ENCODE peak calls at places on chromosomes 7 and 10, in five cellular contexts. One of them, this sample, is unnamed.

GRCh38 chr7:150966002-150966401 is 12.1 kb downstream of the KCNH2 start:
- DNase-seq in HTR-8/SVneo: no peak
- DNase-seq in SW480: no peak
- DNase-seq in NCI-H1092: no peak
- DNase-seq in NCI-H1930: no peak
- DNase-seq in this sample: no peak

GRCh38 chr7:134780166-134780853 is 876 bp downstream of the CALD1 start:
- DNase-seq in HTR-8/SVneo: no peak
- DNase-seq in SW480: no peak
- DNase-seq in NCI-H1930: no peak
- DNase-seq in NCI-H1092: no peak
- DNase-seq in this sample: no peak

GRCh38 chr7:7051221-7051877 is 131.0 kb upstream of the C1GALT1 start:
- DNase-seq in NCI-H1930: no peak
- DNase-seq in SW480: no peak
- DNase-seq in HTR-8/SVneo: no peak
- DNase-seq in NCI-H1092: no peak
- DNase-seq in this sample: no peak

GRCh38 chr10:87092861-87093460 is 1.7 kb downstream of the GLUD1 start:
- DNase-seq in NCI-H1930: no peak
- DNase-seq in HTR-8/SVneo: no peak
- DNase-seq in SW480: peak; percentile 46
- DNase-seq in NCI-H1092: no peak
- DNase-seq in this sample: peak; percentile 20

GRCh38 chr7:65222655-65223054 is 151.0 kb upstream of the ZNF92 start:
- DNase-seq in NCI-H1930: no peak
- DNase-seq in NCI-H1092: no peak
- DNase-seq in HTR-8/SVneo: no peak
- DNase-seq in SW480: no peak
- DNase-seq in this sample: no peak

GRCh38 chr7:105769951-105770628 is 106.3 kb downstream of the ATXN7L1 start:
- DNase-seq in SW480: peak; percentile 67
- DNase-seq in NCI-H1930: no peak
- DNase-seq in NCI-H1092: no peak
- DNase-seq in HTR-8/SVneo: peak; percentile 27
- DNase-seq in this sample: no peak

GRCh38 chr10:103696411-103697145 is 158.8 kb downstream of the SH3PXD2A start:
- DNase-seq in HTR-8/SVneo: peak; percentile 76
- DNase-seq in NCI-H1092: no peak
- DNase-seq in SW480: peak; percentile 73
- DNase-seq in NCI-H1930: no peak
- DNase-seq in this sample: peak; percentile 95

GRCh38 chr7:82339958-82340357 is 103.6 kb downstream of the CACNA2D1 start:
- DNase-seq in NCI-H1930: no peak
- DNase-seq in SW480: no peak
- DNase-seq in HTR-8/SVneo: no peak
- DNase-seq in NCI-H1092: no peak
- DNase-seq in this sample: no peak

GRCh38 chr10:47031953-47032465 is 120.8 kb downstream of the PTPN20 start:
- DNase-seq in HTR-8/SVneo: no peak
- DNase-seq in NCI-H1930: no peak
- DNase-seq in NCI-H1092: no peak
- DNase-seq in SW480: no peak
- DNase-seq in this sample: no peak

GRCh38 chr7:101885597-101885955 is 68.2 kb downstream of the CUX1 start:
- DNase-seq in HTR-8/SVneo: no peak
- DNase-seq in SW480: no peak
- DNase-seq in NCI-H1930: no peak
- DNase-seq in NCI-H1092: no peak
- DNase-seq in this sample: no peak

GRCh38 chr10:76282122-76283030 is 851.0 kb downstream of the LRMDA start:
- DNase-seq in HTR-8/SVneo: peak; percentile 56
- DNase-seq in NCI-H1930: peak; percentile 59
- DNase-seq in SW480: no peak
- DNase-seq in NCI-H1092: peak; percentile 54
- DNase-seq in this sample: no peak

GRCh38 chr7:48246073-48246472 is 74.8 kb downstream of the ABCA13 start:
- DNase-seq in NCI-H1930: no peak
- DNase-seq in SW480: no peak
- DNase-seq in HTR-8/SVneo: no peak
- DNase-seq in NCI-H1092: no peak
- DNase-seq in this sample: no peak

GRCh38 chr7:18087031-18087686 is 59.5 kb upstream of the PRPS1L1 start:
- DNase-seq in NCI-H1930: no peak
- DNase-seq in HTR-8/SVneo: no peak
- DNase-seq in SW480: no peak
- DNase-seq in NCI-H1092: peak; percentile 59
- DNase-seq in this sample: no peak

GRCh38 chr7:111025013-111025412 is 65.9 kb upstream of the LRRN3 start:
- DNase-seq in NCI-H1930: no peak
- DNase-seq in SW480: no peak
- DNase-seq in HTR-8/SVneo: no peak
- DNase-seq in NCI-H1092: no peak
- DNase-seq in this sample: no peak

GRCh38 chr7:41640487-41640886 is 62.4 kb downstream of the INHBA start:
- DNase-seq in HTR-8/SVneo: no peak
- DNase-seq in NCI-H1930: no peak
- DNase-seq in NCI-H1092: no peak
- DNase-seq in SW480: no peak
- DNase-seq in this sample: no peak

GRCh38 chr10:44379907-44380306 is 5.0 kb downstream of the CXCL12 start:
- DNase-seq in SW480: no peak
- DNase-seq in NCI-H1092: no peak
- DNase-seq in HTR-8/SVneo: no peak
- DNase-seq in NCI-H1930: no peak
- DNase-seq in this sample: no peak

GRCh38 chr10:60537697-60538096 is 148.0 kb upstream of the ANK3 start:
- DNase-seq in NCI-H1092: no peak
- DNase-seq in HTR-8/SVneo: no peak
- DNase-seq in SW480: peak; percentile 25
- DNase-seq in NCI-H1930: no peak
- DNase-seq in this sample: no peak

GRCh38 chr10:50367732-50368131 is 116.4 kb upstream of the ASAH2 start:
- DNase-seq in HTR-8/SVneo: peak; percentile 58
- DNase-seq in NCI-H1092: no peak
- DNase-seq in NCI-H1930: no peak
- DNase-seq in SW480: peak; percentile 25
- DNase-seq in this sample: no peak

GRCh38 chr7:136585954-136586670 is 282.3 kb upstream of the CHRM2 start:
- DNase-seq in NCI-H1092: no peak
- DNase-seq in SW480: no peak
- DNase-seq in NCI-H1930: no peak
- DNase-seq in HTR-8/SVneo: no peak
- DNase-seq in this sample: no peak

GRCh38 chr10:15324113-15324512 is 47.0 kb downstream of the FAM171A1 start:
- DNase-seq in NCI-H1930: no peak
- DNase-seq in HTR-8/SVneo: no peak
- DNase-seq in SW480: no peak
- DNase-seq in NCI-H1092: no peak
- DNase-seq in this sample: no peak